ENCODE peak calls at places on chromosomes 12 and 14, in ten cellular contexts. One of them, this sample, is unnamed.

GRCh38 chr14:68140111-68140741 is 320.6 kb downstream of the RAD51B start:
- DNase-seq in HTR-8/SVneo: peak
- DNase-seq in stimulated activated CD8-positive, alpha-beta memory T cell treated with anti-CD3 and anti-CD28 coated beads, Interleukin-4, amount 100 ng/mL, for 1 hour: no peak
- DNase-seq in AG08395: peak
- DNase-seq in stomach: peak
- DNase-seq in effector memory CD4-positive, alpha-beta T cell: no peak
- DNase-seq in substantia nigra: no peak
- DNase-seq in HT-29: peak
- DNase-seq in stimulated activated CD4-positive, alpha-beta T cell treated with anti-CD3 and anti-CD28 coated beads, TNF-alpha, amount 100 ng/mL, for 1 hour: no peak
- DNase-seq in T-helper 9 cell: no peak
- DNase-seq in this sample: no peak

GRCh38 chr14:87992349-87992719 is 648 bp downstream of the GALC start:
- DNase-seq in effector memory CD4-positive, alpha-beta T cell: no peak
- DNase-seq in stimulated activated CD4-positive, alpha-beta T cell treated with anti-CD3 and anti-CD28 coated beads, TNF-alpha, amount 100 ng/mL, for 1 hour: no peak
- DNase-seq in stimulated activated CD8-positive, alpha-beta memory T cell treated with anti-CD3 and anti-CD28 coated beads, Interleukin-4, amount 100 ng/mL, for 1 hour: no peak
- DNase-seq in substantia nigra: no peak
- DNase-seq in stomach: no peak
- DNase-seq in T-helper 9 cell: no peak
- DNase-seq in HT-29: no peak
- DNase-seq in AG08395: no peak
- DNase-seq in HTR-8/SVneo: peak
- DNase-seq in this sample: no peak

GRCh38 chr12:65590318-65590717 is 234.0 kb upstream of the HMGA2 start:
- DNase-seq in HT-29: no peak
- DNase-seq in stomach: no peak
- DNase-seq in stimulated activated CD8-positive, alpha-beta memory T cell treated with anti-CD3 and anti-CD28 coated beads, Interleukin-4, amount 100 ng/mL, for 1 hour: no peak
- DNase-seq in T-helper 9 cell: no peak
- DNase-seq in stimulated activated CD4-positive, alpha-beta T cell treated with anti-CD3 and anti-CD28 coated beads, TNF-alpha, amount 100 ng/mL, for 1 hour: no peak
- DNase-seq in substantia nigra: no peak
- DNase-seq in HTR-8/SVneo: no peak
- DNase-seq in effector memory CD4-positive, alpha-beta T cell: no peak
- DNase-seq in AG08395: no peak
- DNase-seq in this sample: no peak

GRCh38 chr12:14716848-14717444 is 20.5 kb upstream of the GUCY2C start:
- DNase-seq in stomach: peak
- DNase-seq in effector memory CD4-positive, alpha-beta T cell: peak
- DNase-seq in substantia nigra: no peak
- DNase-seq in HTR-8/SVneo: no peak
- DNase-seq in HT-29: peak
- DNase-seq in T-helper 9 cell: peak
- DNase-seq in stimulated activated CD4-positive, alpha-beta T cell treated with anti-CD3 and anti-CD28 coated beads, TNF-alpha, amount 100 ng/mL, for 1 hour: peak
- DNase-seq in AG08395: peak
- DNase-seq in stimulated activated CD8-positive, alpha-beta memory T cell treated with anti-CD3 and anti-CD28 coated beads, Interleukin-4, amount 100 ng/mL, for 1 hour: no peak
- DNase-seq in this sample: peak

GRCh38 chr14:63654346-63654745 is 12.7 kb upstream of the WDR89 start:
- DNase-seq in AG08395: peak
- DNase-seq in HTR-8/SVneo: no peak
- DNase-seq in effector memory CD4-positive, alpha-beta T cell: no peak
- DNase-seq in HT-29: no peak
- DNase-seq in T-helper 9 cell: no peak
- DNase-seq in substantia nigra: no peak
- DNase-seq in stimulated activated CD4-positive, alpha-beta T cell treated with anti-CD3 and anti-CD28 coated beads, TNF-alpha, amount 100 ng/mL, for 1 hour: no peak
- DNase-seq in stimulated activated CD8-positive, alpha-beta memory T cell treated with anti-CD3 and anti-CD28 coated beads, Interleukin-4, amount 100 ng/mL, for 1 hour: no peak
- DNase-seq in stomach: no peak
- DNase-seq in this sample: no peak

GRCh38 chr14:68364823-68365222 is 428.0 kb downstream of the ZFP36L1 start:
- DNase-seq in AG08395: no peak
- DNase-seq in stimulated activated CD8-positive, alpha-beta memory T cell treated with anti-CD3 and anti-CD28 coated beads, Interleukin-4, amount 100 ng/mL, for 1 hour: no peak
- DNase-seq in HTR-8/SVneo: peak
- DNase-seq in HT-29: no peak
- DNase-seq in T-helper 9 cell: no peak
- DNase-seq in substantia nigra: no peak
- DNase-seq in stimulated activated CD4-positive, alpha-beta T cell treated with anti-CD3 and anti-CD28 coated beads, TNF-alpha, amount 100 ng/mL, for 1 hour: no peak
- DNase-seq in effector memory CD4-positive, alpha-beta T cell: no peak
- DNase-seq in stomach: no peak
- DNase-seq in this sample: no peak

GRCh38 chr12:87020071-87020470 is 763.9 kb upstream of the MGAT4C start:
- DNase-seq in stimulated activated CD4-positive, alpha-beta T cell treated with anti-CD3 and anti-CD28 coated beads, TNF-alpha, amount 100 ng/mL, for 1 hour: no peak
- DNase-seq in T-helper 9 cell: no peak
- DNase-seq in HTR-8/SVneo: peak
- DNase-seq in AG08395: no peak
- DNase-seq in HT-29: no peak
- DNase-seq in stimulated activated CD8-positive, alpha-beta memory T cell treated with anti-CD3 and anti-CD28 coated beads, Interleukin-4, amount 100 ng/mL, for 1 hour: no peak
- DNase-seq in stomach: no peak
- DNase-seq in substantia nigra: no peak
- DNase-seq in effector memory CD4-positive, alpha-beta T cell: no peak
- DNase-seq in this sample: no peak

GRCh38 chr12:118098456-118098855 is 5.4 kb downstream of the VSIG10 start:
- DNase-seq in effector memory CD4-positive, alpha-beta T cell: no peak
- DNase-seq in stimulated activated CD8-positive, alpha-beta memory T cell treated with anti-CD3 and anti-CD28 coated beads, Interleukin-4, amount 100 ng/mL, for 1 hour: no peak
- DNase-seq in stimulated activated CD4-positive, alpha-beta T cell treated with anti-CD3 and anti-CD28 coated beads, TNF-alpha, amount 100 ng/mL, for 1 hour: no peak
- DNase-seq in stomach: no peak
- DNase-seq in AG08395: no peak
- DNase-seq in HT-29: peak
- DNase-seq in HTR-8/SVneo: no peak
- DNase-seq in T-helper 9 cell: no peak
- DNase-seq in substantia nigra: no peak
- DNase-seq in this sample: no peak

GRCh38 chr12:65565601-65566560 is 258.4 kb upstream of the HMGA2 start:
- DNase-seq in stomach: no peak
- DNase-seq in HTR-8/SVneo: peak
- DNase-seq in AG08395: peak
- DNase-seq in T-helper 9 cell: no peak
- DNase-seq in stimulated activated CD8-positive, alpha-beta memory T cell treated with anti-CD3 and anti-CD28 coated beads, Interleukin-4, amount 100 ng/mL, for 1 hour: no peak
- DNase-seq in stimulated activated CD4-positive, alpha-beta T cell treated with anti-CD3 and anti-CD28 coated beads, TNF-alpha, amount 100 ng/mL, for 1 hour: no peak
- DNase-seq in HT-29: no peak
- DNase-seq in substantia nigra: no peak
- DNase-seq in effector memory CD4-positive, alpha-beta T cell: no peak
- DNase-seq in this sample: no peak

GRCh38 chr14:94612174-94612573 is at the start of gene SERPINA3:
- DNase-seq in HTR-8/SVneo: no peak
- DNase-seq in stimulated activated CD4-positive, alpha-beta T cell treated with anti-CD3 and anti-CD28 coated beads, TNF-alpha, amount 100 ng/mL, for 1 hour: no peak
- DNase-seq in effector memory CD4-positive, alpha-beta T cell: no peak
- DNase-seq in stomach: no peak
- DNase-seq in stimulated activated CD8-positive, alpha-beta memory T cell treated with anti-CD3 and anti-CD28 coated beads, Interleukin-4, amount 100 ng/mL, for 1 hour: no peak
- DNase-seq in T-helper 9 cell: no peak
- DNase-seq in substantia nigra: no peak
- DNase-seq in AG08395: peak
- DNase-seq in HT-29: no peak
- DNase-seq in this sample: no peak

GRCh38 chr12:117750657-117751056 is 218.1 kb downstream of the KSR2 start:
- DNase-seq in stimulated activated CD4-positive, alpha-beta T cell treated with anti-CD3 and anti-CD28 coated beads, TNF-alpha, amount 100 ng/mL, for 1 hour: no peak
- DNase-seq in HTR-8/SVneo: no peak
- DNase-seq in T-helper 9 cell: no peak
- DNase-seq in stomach: no peak
- DNase-seq in HT-29: no peak
- DNase-seq in effector memory CD4-positive, alpha-beta T cell: no peak
- DNase-seq in stimulated activated CD8-positive, alpha-beta memory T cell treated with anti-CD3 and anti-CD28 coated beads, Interleukin-4, amount 100 ng/mL, for 1 hour: no peak
- DNase-seq in AG08395: no peak
- DNase-seq in substantia nigra: no peak
- DNase-seq in this sample: no peak

GRCh38 chr12:107406932-107407331 is 278.7 kb upstream of the PWP1 start:
- DNase-seq in stimulated activated CD8-positive, alpha-beta memory T cell treated with anti-CD3 and anti-CD28 coated beads, Interleukin-4, amount 100 ng/mL, for 1 hour: no peak
- DNase-seq in effector memory CD4-positive, alpha-beta T cell: no peak
- DNase-seq in HT-29: no peak
- DNase-seq in substantia nigra: no peak
- DNase-seq in AG08395: no peak
- DNase-seq in HTR-8/SVneo: no peak
- DNase-seq in stimulated activated CD4-positive, alpha-beta T cell treated with anti-CD3 and anti-CD28 coated beads, TNF-alpha, amount 100 ng/mL, for 1 hour: no peak
- DNase-seq in stomach: no peak
- DNase-seq in T-helper 9 cell: no peak
- DNase-seq in this sample: no peak

GRCh38 chr14:70721542-70721941 is 79.8 kb downstream of the TTC9 start:
- DNase-seq in HT-29: no peak
- DNase-seq in substantia nigra: no peak
- DNase-seq in stimulated activated CD4-positive, alpha-beta T cell treated with anti-CD3 and anti-CD28 coated beads, TNF-alpha, amount 100 ng/mL, for 1 hour: no peak
- DNase-seq in stomach: no peak
- DNase-seq in stimulated activated CD8-positive, alpha-beta memory T cell treated with anti-CD3 and anti-CD28 coated beads, Interleukin-4, amount 100 ng/mL, for 1 hour: no peak
- DNase-seq in HTR-8/SVneo: no peak
- DNase-seq in T-helper 9 cell: no peak
- DNase-seq in AG08395: no peak
- DNase-seq in effector memory CD4-positive, alpha-beta T cell: no peak
- DNase-seq in this sample: no peak

GRCh38 chr12:115895247-115895646 is 382.2 kb downstream of the MED13L start:
- DNase-seq in effector memory CD4-positive, alpha-beta T cell: no peak
- DNase-seq in AG08395: peak
- DNase-seq in HTR-8/SVneo: no peak
- DNase-seq in substantia nigra: no peak
- DNase-seq in HT-29: no peak
- DNase-seq in stimulated activated CD4-positive, alpha-beta T cell treated with anti-CD3 and anti-CD28 coated beads, TNF-alpha, amount 100 ng/mL, for 1 hour: no peak
- DNase-seq in stomach: no peak
- DNase-seq in T-helper 9 cell: no peak
- DNase-seq in stimulated activated CD8-positive, alpha-beta memory T cell treated with anti-CD3 and anti-CD28 coated beads, Interleukin-4, amount 100 ng/mL, for 1 hour: no peak
- DNase-seq in this sample: no peak

GRCh38 chr12:124381454-124382207 is 86.7 kb downstream of the RFLNA start:
- DNase-seq in AG08395: peak
- DNase-seq in stimulated activated CD8-positive, alpha-beta memory T cell treated with anti-CD3 and anti-CD28 coated beads, Interleukin-4, amount 100 ng/mL, for 1 hour: no peak
- DNase-seq in stomach: peak
- DNase-seq in substantia nigra: peak
- DNase-seq in T-helper 9 cell: no peak
- DNase-seq in stimulated activated CD4-positive, alpha-beta T cell treated with anti-CD3 and anti-CD28 coated beads, TNF-alpha, amount 100 ng/mL, for 1 hour: no peak
- DNase-seq in HT-29: peak
- DNase-seq in effector memory CD4-positive, alpha-beta T cell: no peak
- DNase-seq in HTR-8/SVneo: peak
- DNase-seq in this sample: no peak